ENCODE peak calls at places on chromosomes 4 and X, in four cellular contexts. One of them, this sample, is unnamed.

GRCh38 chr4:11765849-11766453 is 337.3 kb upstream of the HS3ST1 start:
- DNase-seq in T-helper 2 cell: peak
- DNase-seq in C1 segment of cervical spinal cord: no peak
- DNase-seq in activated gamma-delta T cell treated with anti-CD3 and anti-CD28 coated beads, Interleukin-2, amount 50 U/mL, for 16 hours: no peak
- DNase-seq in this sample: peak

GRCh38 chr4:48016141-48017107 is at the start of the genes CNGA1 and NIPAL1:
- DNase-seq in T-helper 2 cell: peak
- DNase-seq in C1 segment of cervical spinal cord: peak
- DNase-seq in activated gamma-delta T cell treated with anti-CD3 and anti-CD28 coated beads, Interleukin-2, amount 50 U/mL, for 16 hours: peak
- DNase-seq in this sample: peak

GRCh38 chr4:125168531-125168930 is 146.2 kb upstream of the FAT4 start:
- DNase-seq in T-helper 2 cell: no peak
- DNase-seq in C1 segment of cervical spinal cord: no peak
- DNase-seq in activated gamma-delta T cell treated with anti-CD3 and anti-CD28 coated beads, Interleukin-2, amount 50 U/mL, for 16 hours: no peak
- DNase-seq in this sample: no peak

GRCh38 chr4:183499389-183499788 is 5.5 kb upstream of the ING2 start:
- DNase-seq in T-helper 2 cell: peak
- DNase-seq in C1 segment of cervical spinal cord: no peak
- DNase-seq in activated gamma-delta T cell treated with anti-CD3 and anti-CD28 coated beads, Interleukin-2, amount 50 U/mL, for 16 hours: no peak
- DNase-seq in this sample: peak

GRCh38 chr4:66017671-66018070 is 347.4 kb upstream of the EPHA5 start:
- DNase-seq in T-helper 2 cell: no peak
- DNase-seq in C1 segment of cervical spinal cord: no peak
- DNase-seq in activated gamma-delta T cell treated with anti-CD3 and anti-CD28 coated beads, Interleukin-2, amount 50 U/mL, for 16 hours: no peak
- DNase-seq in this sample: no peak

GRCh38 chrX:104136241-104137019 is 20.4 kb downstream of the SLC25A53 start:
- DNase-seq in T-helper 2 cell: peak
- DNase-seq in C1 segment of cervical spinal cord: peak
- DNase-seq in activated gamma-delta T cell treated with anti-CD3 and anti-CD28 coated beads, Interleukin-2, amount 50 U/mL, for 16 hours: peak
- DNase-seq in this sample: peak

GRCh38 chr4:185826381-185826780 is 14.4 kb upstream of the SORBS2 start:
- DNase-seq in T-helper 2 cell: no peak
- DNase-seq in C1 segment of cervical spinal cord: no peak
- DNase-seq in activated gamma-delta T cell treated with anti-CD3 and anti-CD28 coated beads, Interleukin-2, amount 50 U/mL, for 16 hours: no peak
- DNase-seq in this sample: no peak

GRCh38 chrX:69033936-69034335 is 131.3 kb downstream of the PJA1 start:
- DNase-seq in T-helper 2 cell: no peak
- DNase-seq in C1 segment of cervical spinal cord: no peak
- DNase-seq in activated gamma-delta T cell treated with anti-CD3 and anti-CD28 coated beads, Interleukin-2, amount 50 U/mL, for 16 hours: no peak
- DNase-seq in this sample: no peak

GRCh38 chr4:236028-236427 is 69.2 kb downstream of the ZNF732 start:
- DNase-seq in T-helper 2 cell: no peak
- DNase-seq in C1 segment of cervical spinal cord: no peak
- DNase-seq in activated gamma-delta T cell treated with anti-CD3 and anti-CD28 coated beads, Interleukin-2, amount 50 U/mL, for 16 hours: no peak
- DNase-seq in this sample: no peak

GRCh38 chrX:30593435-30594200 is 16.1 kb upstream of the TASL start:
- DNase-seq in T-helper 2 cell: peak
- DNase-seq in C1 segment of cervical spinal cord: no peak
- DNase-seq in activated gamma-delta T cell treated with anti-CD3 and anti-CD28 coated beads, Interleukin-2, amount 50 U/mL, for 16 hours: no peak
- DNase-seq in this sample: peak

GRCh38 chr4:8215001-8215427 is 15.9 kb downstream of the SH3TC1 start:
- DNase-seq in T-helper 2 cell: no peak
- DNase-seq in C1 segment of cervical spinal cord: no peak
- DNase-seq in activated gamma-delta T cell treated with anti-CD3 and anti-CD28 coated beads, Interleukin-2, amount 50 U/mL, for 16 hours: no peak
- DNase-seq in this sample: peak

GRCh38 chr4:73648478-73648877 is 28.2 kb upstream of the RASSF6 start:
- DNase-seq in T-helper 2 cell: no peak
- DNase-seq in C1 segment of cervical spinal cord: no peak
- DNase-seq in activated gamma-delta T cell treated with anti-CD3 and anti-CD28 coated beads, Interleukin-2, amount 50 U/mL, for 16 hours: no peak
- DNase-seq in this sample: no peak

GRCh38 chr4:21507439-21507838 is 441.1 kb downstream of the KCNIP4 start:
- DNase-seq in T-helper 2 cell: no peak
- DNase-seq in C1 segment of cervical spinal cord: no peak
- DNase-seq in activated gamma-delta T cell treated with anti-CD3 and anti-CD28 coated beads, Interleukin-2, amount 50 U/mL, for 16 hours: no peak
- DNase-seq in this sample: peak

GRCh38 chr4:76896731-76897521 is 1.0 kb downstream of the SOWAHB start:
- DNase-seq in T-helper 2 cell: peak
- DNase-seq in C1 segment of cervical spinal cord: no peak
- DNase-seq in activated gamma-delta T cell treated with anti-CD3 and anti-CD28 coated beads, Interleukin-2, amount 50 U/mL, for 16 hours: no peak
- DNase-seq in this sample: peak

GRCh38 chr4:165031436-165032211 is at the start of gene TRIM60:
- DNase-seq in T-helper 2 cell: no peak
- DNase-seq in C1 segment of cervical spinal cord: no peak
- DNase-seq in activated gamma-delta T cell treated with anti-CD3 and anti-CD28 coated beads, Interleukin-2, amount 50 U/mL, for 16 hours: no peak
- DNase-seq in this sample: no peak

GRCh38 chrX:140040397-140040796 is 75.1 kb upstream of the CXorf66 start:
- DNase-seq in T-helper 2 cell: no peak
- DNase-seq in C1 segment of cervical spinal cord: no peak
- DNase-seq in activated gamma-delta T cell treated with anti-CD3 and anti-CD28 coated beads, Interleukin-2, amount 50 U/mL, for 16 hours: no peak
- DNase-seq in this sample: no peak

GRCh38 chrX:14032383-14032782 is 2.7 kb upstream of the GEMIN8 start:
- DNase-seq in T-helper 2 cell: peak
- DNase-seq in C1 segment of cervical spinal cord: no peak
- DNase-seq in activated gamma-delta T cell treated with anti-CD3 and anti-CD28 coated beads, Interleukin-2, amount 50 U/mL, for 16 hours: peak
- DNase-seq in this sample: peak

GRCh38 chrX:57516491-57516890 is 75.3 kb upstream of the ZXDB start:
- DNase-seq in T-helper 2 cell: no peak
- DNase-seq in C1 segment of cervical spinal cord: no peak
- DNase-seq in activated gamma-delta T cell treated with anti-CD3 and anti-CD28 coated beads, Interleukin-2, amount 50 U/mL, for 16 hours: no peak
- DNase-seq in this sample: no peak

GRCh38 chr4:80592950-80593349 is 257.4 kb downstream of the CFAP299 start:
- DNase-seq in T-helper 2 cell: no peak
- DNase-seq in C1 segment of cervical spinal cord: no peak
- DNase-seq in activated gamma-delta T cell treated with anti-CD3 and anti-CD28 coated beads, Interleukin-2, amount 50 U/mL, for 16 hours: no peak
- DNase-seq in this sample: no peak

GRCh38 chrX:8864151-8864550 is 63.0 kb upstream of the FAM9A start:
- DNase-seq in T-helper 2 cell: no peak
- DNase-seq in C1 segment of cervical spinal cord: no peak
- DNase-seq in activated gamma-delta T cell treated with anti-CD3 and anti-CD28 coated beads, Interleukin-2, amount 50 U/mL, for 16 hours: no peak
- DNase-seq in this sample: peak

GRCh38 chr4:168796362-168797106 is 213.5 kb downstream of the CBR4 start:
- DNase-seq in T-helper 2 cell: no peak
- DNase-seq in C1 segment of cervical spinal cord: no peak
- DNase-seq in activated gamma-delta T cell treated with anti-CD3 and anti-CD28 coated beads, Interleukin-2, amount 50 U/mL, for 16 hours: no peak
- DNase-seq in this sample: peak

GRCh38 chr4:81724925-81725329 is 253.2 kb upstream of the RASGEF1B start:
- DNase-seq in T-helper 2 cell: peak
- DNase-seq in C1 segment of cervical spinal cord: peak
- DNase-seq in activated gamma-delta T cell treated with anti-CD3 and anti-CD28 coated beads, Interleukin-2, amount 50 U/mL, for 16 hours: peak
- DNase-seq in this sample: no peak

GRCh38 chrX:71573591-71573990 is 4.6 kb upstream of the GCNA start:
- DNase-seq in T-helper 2 cell: no peak
- DNase-seq in C1 segment of cervical spinal cord: no peak
- DNase-seq in activated gamma-delta T cell treated with anti-CD3 and anti-CD28 coated beads, Interleukin-2, amount 50 U/mL, for 16 hours: no peak
- DNase-seq in this sample: no peak

GRCh38 chrX:9356846-9357245 is 108.0 kb upstream of the TBL1X start:
- DNase-seq in T-helper 2 cell: no peak
- DNase-seq in C1 segment of cervical spinal cord: no peak
- DNase-seq in activated gamma-delta T cell treated with anti-CD3 and anti-CD28 coated beads, Interleukin-2, amount 50 U/mL, for 16 hours: no peak
- DNase-seq in this sample: no peak

GRCh38 chrX:40544343-40545250 is 36.2 kb upstream of the ATP6AP2 start:
- DNase-seq in T-helper 2 cell: no peak
- DNase-seq in C1 segment of cervical spinal cord: no peak
- DNase-seq in activated gamma-delta T cell treated with anti-CD3 and anti-CD28 coated beads, Interleukin-2, amount 50 U/mL, for 16 hours: no peak
- DNase-seq in this sample: peak

GRCh38 chr4:170139764-170140163 is 50.0 kb upstream of the AADAT start:
- DNase-seq in T-helper 2 cell: no peak
- DNase-seq in C1 segment of cervical spinal cord: no peak
- DNase-seq in activated gamma-delta T cell treated with anti-CD3 and anti-CD28 coated beads, Interleukin-2, amount 50 U/mL, for 16 hours: no peak
- DNase-seq in this sample: no peak

GRCh38 chr4:74590476-74590875 is 145.5 kb downstream of the AREG start:
- DNase-seq in T-helper 2 cell: no peak
- DNase-seq in C1 segment of cervical spinal cord: no peak
- DNase-seq in activated gamma-delta T cell treated with anti-CD3 and anti-CD28 coated beads, Interleukin-2, amount 50 U/mL, for 16 hours: no peak
- DNase-seq in this sample: no peak

GRCh38 chrX:31435592-31435991 is 363.8 kb upstream of the FTHL17 start:
- DNase-seq in T-helper 2 cell: no peak
- DNase-seq in C1 segment of cervical spinal cord: no peak
- DNase-seq in activated gamma-delta T cell treated with anti-CD3 and anti-CD28 coated beads, Interleukin-2, amount 50 U/mL, for 16 hours: no peak
- DNase-seq in this sample: no peak

GRCh38 chrX:123603516-123603915 is 129.3 kb downstream of the THOC2 start:
- DNase-seq in T-helper 2 cell: no peak
- DNase-seq in C1 segment of cervical spinal cord: no peak
- DNase-seq in activated gamma-delta T cell treated with anti-CD3 and anti-CD28 coated beads, Interleukin-2, amount 50 U/mL, for 16 hours: no peak
- DNase-seq in this sample: no peak

GRCh38 chr4:145501051-145501660 is 19.5 kb downstream of the SMAD1 start:
- DNase-seq in T-helper 2 cell: no peak
- DNase-seq in C1 segment of cervical spinal cord: no peak
- DNase-seq in activated gamma-delta T cell treated with anti-CD3 and anti-CD28 coated beads, Interleukin-2, amount 50 U/mL, for 16 hours: no peak
- DNase-seq in this sample: peak

GRCh38 chrX:102697506-102697905 is 14.7 kb upstream of the GPRASP2 start:
- DNase-seq in T-helper 2 cell: no peak
- DNase-seq in C1 segment of cervical spinal cord: no peak
- DNase-seq in activated gamma-delta T cell treated with anti-CD3 and anti-CD28 coated beads, Interleukin-2, amount 50 U/mL, for 16 hours: no peak
- DNase-seq in this sample: peak

GRCh38 chr4:54745031-54745770 is 87.4 kb downstream of the KIT start:
- DNase-seq in T-helper 2 cell: no peak
- DNase-seq in C1 segment of cervical spinal cord: no peak
- DNase-seq in activated gamma-delta T cell treated with anti-CD3 and anti-CD28 coated beads, Interleukin-2, amount 50 U/mL, for 16 hours: no peak
- DNase-seq in this sample: no peak

GRCh38 chrX:22073928-22074327 is 41.8 kb downstream of the PHEX start:
- DNase-seq in T-helper 2 cell: no peak
- DNase-seq in C1 segment of cervical spinal cord: no peak
- DNase-seq in activated gamma-delta T cell treated with anti-CD3 and anti-CD28 coated beads, Interleukin-2, amount 50 U/mL, for 16 hours: no peak
- DNase-seq in this sample: no peak

GRCh38 chr4:168797738-168798375 is 212.2 kb downstream of the CBR4 start:
- DNase-seq in T-helper 2 cell: no peak
- DNase-seq in C1 segment of cervical spinal cord: no peak
- DNase-seq in activated gamma-delta T cell treated with anti-CD3 and anti-CD28 coated beads, Interleukin-2, amount 50 U/mL, for 16 hours: no peak
- DNase-seq in this sample: peak

GRCh38 chrX:137547291-137547690 is 18.6 kb upstream of the ZIC3 start:
- DNase-seq in T-helper 2 cell: no peak
- DNase-seq in C1 segment of cervical spinal cord: no peak
- DNase-seq in activated gamma-delta T cell treated with anti-CD3 and anti-CD28 coated beads, Interleukin-2, amount 50 U/mL, for 16 hours: no peak
- DNase-seq in this sample: no peak

GRCh38 chr4:82748781-82749504 is 49.7 kb downstream of the SCD5 start:
- DNase-seq in T-helper 2 cell: no peak
- DNase-seq in C1 segment of cervical spinal cord: no peak
- DNase-seq in activated gamma-delta T cell treated with anti-CD3 and anti-CD28 coated beads, Interleukin-2, amount 50 U/mL, for 16 hours: no peak
- DNase-seq in this sample: no peak

GRCh38 chr4:128862608-128863313 is 53.3 kb downstream of the JADE1 start:
- DNase-seq in T-helper 2 cell: peak
- DNase-seq in C1 segment of cervical spinal cord: no peak
- DNase-seq in activated gamma-delta T cell treated with anti-CD3 and anti-CD28 coated beads, Interleukin-2, amount 50 U/mL, for 16 hours: peak
- DNase-seq in this sample: peak